ENCODE peak calls at places on chromosome 1, in six cellular contexts. One of them, this sample, is unnamed.

GRCh38 chr1:26797627-26798026 is 9.9 kb downstream of the PIGV start:
- DNase-seq in cardiac septum: no peak
- DNase-seq in fibroblast of pulmonary artery: peak
- DNase-seq in mesenteric fat pad: no peak
- DNase-seq in GM12865: no peak
- DNase-seq in lower leg skin: no peak
- DNase-seq in this sample: no peak

GRCh38 chr1:59484090-59484489 is 187.2 kb downstream of the FGGY start:
- DNase-seq in GM12865: no peak
- DNase-seq in lower leg skin: no peak
- DNase-seq in fibroblast of pulmonary artery: peak
- DNase-seq in cardiac septum: no peak
- DNase-seq in mesenteric fat pad: no peak
- DNase-seq in this sample: no peak

GRCh38 chr1:231315887-231316286 is 21.8 kb downstream of the EXOC8 start:
- DNase-seq in cardiac septum: no peak
- DNase-seq in lower leg skin: peak
- DNase-seq in mesenteric fat pad: no peak
- DNase-seq in fibroblast of pulmonary artery: peak
- DNase-seq in GM12865: peak
- DNase-seq in this sample: peak

GRCh38 chr1:6450943-6451373 is 15.0 kb downstream of the TNFRSF25 start:
- DNase-seq in fibroblast of pulmonary artery: no peak
- DNase-seq in cardiac septum: no peak
- DNase-seq in GM12865: no peak
- DNase-seq in lower leg skin: no peak
- DNase-seq in mesenteric fat pad: no peak
- DNase-seq in this sample: no peak

GRCh38 chr1:225817611-225818061 is 7.7 kb downstream of the EPHX1 start:
- DNase-seq in GM12865: no peak
- DNase-seq in lower leg skin: peak
- DNase-seq in mesenteric fat pad: peak
- DNase-seq in cardiac septum: peak
- DNase-seq in fibroblast of pulmonary artery: peak
- DNase-seq in this sample: peak

GRCh38 chr1:203178083-203178482 is 2.5 kb upstream of the MYBPH start:
- DNase-seq in fibroblast of pulmonary artery: no peak
- DNase-seq in mesenteric fat pad: no peak
- DNase-seq in lower leg skin: no peak
- DNase-seq in cardiac septum: no peak
- DNase-seq in GM12865: peak
- DNase-seq in this sample: no peak

GRCh38 chr1:54274448-54274847 is 74.5 kb downstream of the MRPL37 start:
- DNase-seq in cardiac septum: peak
- DNase-seq in mesenteric fat pad: no peak
- DNase-seq in fibroblast of pulmonary artery: no peak
- DNase-seq in lower leg skin: no peak
- DNase-seq in GM12865: no peak
- DNase-seq in this sample: no peak

GRCh38 chr1:116832932-116833578 is 76.7 kb upstream of the PTGFRN start:
- DNase-seq in cardiac septum: no peak
- DNase-seq in lower leg skin: no peak
- DNase-seq in GM12865: peak
- DNase-seq in mesenteric fat pad: no peak
- DNase-seq in fibroblast of pulmonary artery: no peak
- DNase-seq in this sample: no peak

GRCh38 chr1:211145944-211146343 is 12.0 kb upstream of the KCNH1 start:
- DNase-seq in lower leg skin: no peak
- DNase-seq in fibroblast of pulmonary artery: no peak
- DNase-seq in mesenteric fat pad: no peak
- DNase-seq in GM12865: no peak
- DNase-seq in cardiac septum: no peak
- DNase-seq in this sample: no peak

GRCh38 chr1:55428236-55428635 is 213.1 kb upstream of the USP24 start:
- DNase-seq in GM12865: no peak
- DNase-seq in fibroblast of pulmonary artery: no peak
- DNase-seq in mesenteric fat pad: no peak
- DNase-seq in lower leg skin: no peak
- DNase-seq in cardiac septum: no peak
- DNase-seq in this sample: no peak

GRCh38 chr1:221392453-221392852 is 349.4 kb downstream of the DUSP10 start:
- DNase-seq in cardiac septum: no peak
- DNase-seq in fibroblast of pulmonary artery: peak
- DNase-seq in lower leg skin: peak
- DNase-seq in mesenteric fat pad: no peak
- DNase-seq in GM12865: no peak
- DNase-seq in this sample: peak

GRCh38 chr1:9437931-9438330 is 101.3 kb upstream of the SLC25A33 start:
- DNase-seq in lower leg skin: peak
- DNase-seq in fibroblast of pulmonary artery: peak
- DNase-seq in mesenteric fat pad: no peak
- DNase-seq in GM12865: no peak
- DNase-seq in cardiac septum: no peak
- DNase-seq in this sample: peak

GRCh38 chr1:1212780-1213152 is 1.2 kb downstream of the TNFRSF4 start:
- DNase-seq in GM12865: no peak
- DNase-seq in fibroblast of pulmonary artery: no peak
- DNase-seq in mesenteric fat pad: no peak
- DNase-seq in cardiac septum: no peak
- DNase-seq in lower leg skin: no peak
- DNase-seq in this sample: no peak

This sample was measured in thyroid gland.